ENCODE peak calls at places on chromosomes 16 and 17, in eight cellular contexts. C is iris pigment epithelial cell; X is stimulated activated CD8-positive, alpha-beta memory T cell treated with anti-CD3 and anti-CD28 coated beads, Interleukin-7, amount 100 ng/mL, for 24 hours; W is left ventricle myocardium inferior; I is cardiac fibroblast; U is NCI-H2171; R is NCI-H2081 treated with DMSO at 0.1 percent for 48 hours; D is activated CD4-positive, alpha-beta T cell treated with anti-CD3 and anti-CD28 coated beads, Interleukin-2, amount 50 U/mL, for 48 hours. H is an unnamed sample.

GRCh38 chr17:73941919-73942530 is 261.5 kb upstream of the RPL38 start:
- DNase-seq in C (no peak), X (no peak), W (no peak), I (no peak), U (no peak), R (no peak), D (no peak), H (no peak)

GRCh38 chr17:71900830-71901229 is 220.0 kb upstream of the SOX9 start:
- DNase-seq in C (peak), X (no peak), W (no peak), I (peak), U (no peak), R (no peak), D (no peak), H (peak)

GRCh38 chr16:54816471-54816870 is 114.2 kb upstream of the IRX5 start:
- DNase-seq in C (no peak), X (no peak), W (no peak), I (no peak), U (no peak), R (no peak), D (no peak), H (no peak)

GRCh38 chr17:44655983-44656700 is at the start of gene MEIOC:
- DNase-seq in C (peak), X (peak), W (no peak), I (no peak), U (peak), R (no peak), D (peak), H (no peak)

GRCh38 chr16:12271006-12271405 is 294.5 kb downstream of the SNX29 start:
- DNase-seq in C (peak), X (no peak), W (no peak), I (peak), U (peak), R (no peak), D (no peak), H (peak)

GRCh38 chr16:17768257-17768656 is 297.5 kb upstream of the XYLT1 start:
- DNase-seq in C (peak), X (no peak), W (no peak), I (peak), U (no peak), R (no peak), D (no peak), H (peak)

GRCh38 chr16:85398050-85398451 is 215.1 kb upstream of the GSE1 start:
- DNase-seq in C (no peak), X (no peak), W (peak), I (no peak), U (no peak), R (no peak), D (no peak), H (no peak)

GRCh38 chr17:29594441-29595090 is 1.6 kb downstream of the ANKRD13B start:
- DNase-seq in C (no peak), X (no peak), W (no peak), I (no peak), U (no peak), R (no peak), D (no peak), H (no peak)

GRCh38 chr17:55238931-55239297 is 25.8 kb upstream of the HLF start:
- DNase-seq in C (peak), X (no peak), W (no peak), I (no peak), U (peak), R (no peak), D (peak), H (no peak)

H was measured in HFFc6.